ENCODE peak calls at places on chromosomes 6 and 20, in five cellular contexts. G, X, J, Y and E are unnamed samples.

GRCh38 chr6:142846883-142847287 is 98.1 kb downstream of the HIVEP2 start:
- DNase-seq in G (no peak), J (no peak), X (no peak), Y (peak; percentile 91), E (no peak)

GRCh38 chr6:104789770-104790190 is 69.9 kb downstream of the HACE1 start:
- DNase-seq in J (peak; percentile 41), Y (peak; percentile 52), G (peak; percentile 20), X (no peak), E (no peak)

GRCh38 chr6:130534627-130535026 is 168.8 kb downstream of the TMEM200A start:
- DNase-seq in X (no peak), G (no peak), Y (no peak), J (no peak), E (no peak)

GRCh38 chr20:4869290-4870193 is 131.8 kb downstream of the SLC23A2 start:
- DNase-seq in X (no peak), J (peak; percentile 45), Y (no peak), G (no peak), E (no peak)

GRCh38 chr6:43481591-43482242 is 4.3 kb downstream of the TJAP1 start:
- DNase-seq in G (no peak), J (peak; percentile 23), Y (no peak), X (no peak), E (no peak)

GRCh38 chr6:151141685-151142084 is 98.1 kb upstream of the AKAP12 start:
- DNase-seq in G (no peak), Y (peak; percentile 61), J (no peak), X (no peak), E (peak; percentile 51)

GRCh38 chr6:117397536-117398227 is 28.1 kb downstream of the ROS1 start:
- DNase-seq in Y (no peak), G (peak; percentile 0), J (no peak), X (no peak), E (no peak)

GRCh38 chr6:166221040-166221439 is 53.4 kb upstream of the TBXT start:
- DNase-seq in Y (no peak), J (no peak), X (no peak), G (no peak), E (no peak)

GRCh38 chr6:161418458-161418945 is 144.6 kb upstream of the AGPAT4 start:
- DNase-seq in X (no peak), Y (peak; percentile 73), J (peak; percentile 86), G (no peak), E (peak; percentile 77)

GRCh38 chr6:166449036-166449435 is 66.3 kb upstream of the MPC1 start:
- DNase-seq in J (no peak), Y (no peak), X (no peak), G (no peak), E (no peak)

GRCh38 chr20:50338479-50339195 is 148.0 kb downstream of the CEBPB start:
- DNase-seq in G (no peak), Y (no peak), X (peak; percentile 78), J (peak; percentile 73), E (no peak)

GRCh38 chr6:44249082-44249748 is 2.3 kb downstream of the HSP90AB1 start:
- DNase-seq in Y (no peak), X (peak; percentile 70), G (no peak), J (no peak), E (no peak)

GRCh38 chr20:61807426-61808160 is 258.1 kb downstream of the TAF4 start:
- DNase-seq in J (no peak), Y (no peak), X (peak; percentile 48), G (no peak), E (no peak)

GRCh38 chr6:131182991-131183425 is 47.7 kb downstream of the AKAP7 start:
- DNase-seq in X (no peak), G (no peak), Y (peak; percentile 56), J (peak; percentile 82), E (no peak)

GRCh38 chr6:1720620-1721322 is 111.1 kb downstream of the FOXC1 start:
- DNase-seq in J (peak; percentile 64), G (no peak), X (no peak), Y (no peak), E (no peak)

GRCh38 chr20:24953204-24953565 is 4.1 kb downstream of the CST7 start:
- DNase-seq in Y (no peak), X (no peak), G (no peak), J (no peak), E (no peak)

GRCh38 chr6:91099501-91099900 is 512.6 kb upstream of the MAP3K7 start:
- DNase-seq in X (no peak), G (no peak), Y (no peak), J (no peak), E (no peak)

GRCh38 chr6:161274488-161274858 is 612 bp upstream of the AGPAT4 start:
- DNase-seq in J (no peak), Y (no peak), X (no peak), G (no peak), E (no peak)

GRCh38 chr6:100339574-100340255 is 125.0 kb downstream of the SIM1 start:
- DNase-seq in G (no peak), X (no peak), J (no peak), Y (no peak), E (no peak)

GRCh38 chr6:157021267-157022021 is 244.3 kb downstream of the ARID1B start:
- DNase-seq in J (peak; percentile 93), X (peak; percentile 98), G (peak; percentile 57), Y (peak; percentile 85), E (no peak)

GRCh38 chr20:24027229-24027628 is 38.6 kb upstream of the GGTLC1 start:
- DNase-seq in G (no peak), Y (peak; percentile 90), J (no peak), X (peak; percentile 89), E (no peak)

GRCh38 chr6:135162678-135163439 is 18.2 kb upstream of the MYB start:
- DNase-seq in J (peak; percentile 86), G (no peak), X (peak; percentile 83), Y (peak; percentile 35), E (no peak)

GRCh38 chr6:147285087-147285855 is 81.1 kb downstream of the STXBP5 start:
- DNase-seq in Y (peak; percentile 62), G (peak; percentile 26), X (no peak), J (peak; percentile 68), E (peak; percentile 14)

GRCh38 chr20:47353697-47354387 is 2.7 kb downstream of the ZMYND8 start:
- DNase-seq in G (no peak), J (no peak), X (no peak), Y (peak; percentile 66), E (no peak)
- TF ChIP-seq POLR2AphosphoS5 in G (no peak), J (no peak), X (no peak), Y (no peak), E (no peak)

DNA sequence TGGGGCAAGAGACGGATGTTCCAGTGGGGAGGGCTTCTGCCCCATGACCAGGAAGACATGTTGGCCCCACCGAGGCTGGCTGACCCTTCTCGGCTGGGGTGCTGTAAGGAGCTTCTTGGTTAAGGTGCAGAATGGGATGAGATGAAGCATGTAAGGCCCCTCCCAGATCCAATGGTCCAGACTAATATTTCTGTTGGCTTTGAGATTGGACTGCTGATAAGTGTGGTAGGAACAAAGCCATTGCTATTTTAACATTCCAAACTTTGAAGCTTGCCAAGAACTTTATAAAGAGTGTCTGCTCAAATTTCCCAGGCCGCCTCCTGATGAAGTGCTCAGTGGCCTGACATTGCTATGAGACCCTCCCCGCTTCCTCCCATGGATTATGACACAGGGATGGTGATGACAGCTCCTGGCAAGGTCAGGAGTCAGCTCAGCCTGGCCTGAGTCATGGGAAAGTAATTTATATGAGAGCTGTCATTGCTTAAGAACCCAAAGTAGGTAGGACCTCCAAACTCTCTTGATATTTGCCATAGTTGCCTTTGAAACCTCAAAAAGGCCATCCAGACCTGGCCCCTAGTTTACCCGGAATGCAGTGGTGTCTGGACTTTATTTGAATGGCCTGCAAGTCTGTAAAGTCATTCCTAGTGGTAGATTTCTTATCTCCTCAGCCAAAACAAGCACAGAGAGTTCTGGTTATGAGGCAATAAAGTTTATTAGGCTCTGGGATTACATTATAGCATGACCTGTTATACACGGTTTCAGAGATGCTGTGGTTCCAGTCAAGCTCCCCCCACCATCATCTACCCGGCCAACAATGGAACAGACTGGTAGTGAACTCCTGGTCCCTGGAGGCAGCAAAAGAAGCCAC is 55.2 kb downstream of the TGM2 start:
- DNase-seq in Y (peak; percentile 84), J (no peak), G (no peak), X (no peak), E (no peak)
- H3K27ac ChIP-seq in Y (peak overlapping the region; percentile 73), J (no peak overlapping the region), G (no peak overlapping the region), X (no peak overlapping the region), E (no peak overlapping the region)

GRCh38 chr6:170024940-170025339 is 265.9 kb downstream of the DLL1 start:
- DNase-seq in Y (no peak), J (no peak), G (no peak), X (peak; percentile 32), E (no peak)
- TF ChIP-seq POLR2AphosphoS5 in Y (no peak), J (no peak), G (no peak), X (no peak), E (no peak)

GRCh38 chr20:57582432-57583288 is 21.8 kb downstream of the PCK1 start:
- DNase-seq in X (peak; percentile 45), G (no peak), J (peak; percentile 67), Y (peak; percentile 86), E (peak; percentile 66)
- H3K27ac ChIP-seq in X (no peak overlapping the region), G (no peak overlapping the region), J (no peak overlapping the region), Y (no peak overlapping the region), E (peak overlapping the region; percentile 95)

DNA sequence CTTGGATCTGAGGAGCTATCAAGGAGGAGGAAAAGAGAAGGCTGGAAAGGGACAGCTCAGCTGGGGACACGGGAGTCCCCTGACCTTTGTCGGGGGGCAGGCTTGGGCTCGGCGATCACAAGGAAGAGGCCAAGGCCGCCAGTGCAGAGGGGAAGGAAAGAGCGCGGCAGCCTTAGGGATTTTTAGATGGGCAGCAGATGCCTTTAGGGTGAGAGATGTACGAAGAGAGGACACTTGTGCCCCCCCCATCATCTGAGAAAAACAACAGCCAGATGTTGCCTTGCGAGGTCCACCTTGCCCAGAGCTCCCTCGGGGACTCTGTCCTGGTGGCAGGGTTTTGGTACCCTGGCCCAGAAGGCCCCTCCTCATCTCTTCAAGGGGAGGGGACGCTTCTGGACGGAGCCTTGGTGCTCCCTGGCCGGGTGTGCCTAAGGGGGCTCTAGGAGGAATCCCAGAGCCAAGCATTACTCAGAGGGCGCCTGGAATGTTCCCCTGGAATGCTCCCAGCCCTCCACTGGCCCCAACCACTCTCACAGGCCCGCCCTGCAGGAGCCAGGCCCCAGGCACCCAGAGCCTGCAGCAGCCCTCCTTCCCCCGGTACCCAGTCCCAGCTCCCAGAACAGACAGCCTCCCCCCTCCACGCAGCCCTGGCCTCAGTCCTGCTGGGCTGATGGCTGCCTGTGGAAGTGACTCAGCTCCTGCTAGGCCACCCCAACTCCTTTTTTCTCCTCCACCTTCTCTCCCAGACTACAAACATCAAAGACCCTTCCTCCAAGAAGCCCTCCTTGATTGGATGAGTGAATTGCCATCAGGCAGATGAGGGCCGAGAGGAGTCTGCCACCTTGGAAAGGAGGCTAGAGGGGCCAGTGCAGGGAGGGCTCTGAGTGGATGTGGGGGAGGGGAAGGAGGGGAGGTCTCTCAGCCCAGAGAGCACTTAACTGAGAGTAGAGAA is 1.8 kb downstream of the ADAM33 start:
- DNase-seq in J (peak; percentile 66), X (no peak), G (no peak), Y (no peak), E (no peak)
- TF ChIP-seq POLR2AphosphoS5 in J (no peak), X (no peak), G (no peak), Y (no peak), E (no peak)

GRCh38 chr6:109053285-109053684 is 41.4 kb downstream of the SESN1 start:
- DNase-seq in Y (no peak), G (no peak), J (peak; percentile 39), X (no peak), E (no peak)

GRCh38 chr6:109052852-109053251 is 41.8 kb downstream of the SESN1 start:
- DNase-seq in Y (no peak), X (no peak), G (no peak), J (no peak), E (no peak)

GRCh38 chr6:109050447-109051102 is 44.1 kb downstream of the SESN1 start:
- DNase-seq in J (no peak), X (no peak), Y (no peak), G (no peak), E (no peak)

GRCh38 chr6:109051301-109051700 is 43.3 kb downstream of the SESN1 start:
- DNase-seq in Y (no peak), X (no peak), G (no peak), J (no peak), E (no peak)

GRCh38 chr6:109052015-109052651 is 42.5 kb downstream of the SESN1 start:
- DNase-seq in X (no peak), J (no peak), G (no peak), Y (no peak), E (no peak)
- H3K27ac ChIP-seq in X (no peak overlapping the region), J (no peak overlapping the region), G (no peak overlapping the region), Y (no peak overlapping the region), E (no peak overlapping the region)